ENCODE peak calls at places on chromosomes 12 and 14, in nine cellular contexts. B, S, I, F, Q, N, M, C and Z are unnamed samples.
A peak's percentile ranks its signal among the peaks of the same experiment; 100 is the strongest.

GRCh38 chr12:96392397-96392796 is 7.8 kb downstream of the CDK17 start:
- DNase-seq in Q (no peak), N (no peak), F (no peak), M (no peak), B (no peak), S (no peak), I (no peak), C (no peak), Z (peak; percentile 43)

GRCh38 chr14:96299441-96299840 is 43.4 kb downstream of the BDKRB1 start:
- DNase-seq in I (no peak), C (no peak), B (no peak), S (no peak), F (no peak), Q (no peak), N (peak; percentile 29), M (no peak), Z (no peak)

GRCh38 chr12:25241171-25242020 is 9.3 kb downstream of the KRAS start:
- DNase-seq in B (no peak), M (no peak), I (peak; percentile 16), C (no peak), N (peak; percentile 71), S (peak; percentile 70), F (peak; percentile 32), Q (no peak), Z (peak; percentile 79)

GRCh38 chr12:15633201-15633600 is 156.0 kb downstream of the EPS8 start:
- DNase-seq in B (no peak), F (no peak), Q (no peak), N (no peak), S (peak; percentile 22), M (no peak), I (no peak), C (no peak), Z (no peak)

GRCh38 chr12:112325648-112326207 is 56.5 kb downstream of the HECTD4 start:
- DNase-seq in M (no peak), C (no peak), I (no peak), B (no peak), S (no peak), F (no peak), N (no peak), Q (no peak), Z (no peak)

GRCh38 chr14:59406454-59407245 is 58.5 kb downstream of the GPR135 start:
- DNase-seq in F (no peak), S (peak; percentile 40), C (no peak), M (no peak), Q (no peak), I (no peak), N (no peak), B (no peak), Z (peak; percentile 86)

GRCh38 chr14:54818201-54819133 is 84.2 kb downstream of the GCH1 start:
- DNase-seq in Q (no peak), F (no peak), B (peak; percentile 24), C (no peak), M (no peak), S (peak; percentile 77), I (peak; percentile 66), N (no peak), Z (peak; percentile 77)

GRCh38 chr12:106645465-106646330 is 62.9 kb downstream of the RFX4 start:
- DNase-seq in B (no peak), N (no peak), F (no peak), S (no peak), C (no peak), I (no peak), M (no peak), Q (peak; percentile 64), Z (no peak)

GRCh38 chr12:27593266-27593665 is 69.3 kb downstream of the PPFIBP1 start:
- DNase-seq in C (no peak), F (no peak), B (no peak), Q (no peak), I (no peak), S (no peak), M (no peak), N (no peak), Z (no peak)

GRCh38 chr14:104093366-104094055 is 8.0 kb downstream of the ASPG start:
- DNase-seq in N (no peak), Q (no peak), F (no peak), S (no peak), I (no peak), M (no peak), C (no peak), B (peak; percentile 60), Z (no peak)

GRCh38 chr12:43277630-43278267 is 274.3 kb downstream of the ADAMTS20 start:
- DNase-seq in M (no peak), Q (no peak), I (no peak), C (no peak), S (no peak), N (no peak), F (no peak), B (no peak), Z (peak; percentile 56)

GRCh38 chr14:106528717-106529116 is 1002.3 kb downstream of the TMEM121 start:
- DNase-seq in C (no peak), S (no peak), N (no peak), I (no peak), Q (no peak), M (no peak), F (no peak), B (no peak), Z (no peak)

GRCh38 chr12:128382946-128383739 is 116.2 kb downstream of the TMEM132C start:
- DNase-seq in B (no peak), C (no peak), Q (no peak), N (no peak), S (no peak), I (no peak), F (no peak), M (no peak), Z (no peak)

GRCh38 chr12:25328082-25328712 is 77.5 kb upstream of the KRAS start:
- DNase-seq in S (no peak), M (no peak), N (no peak), F (no peak), Q (no peak), B (no peak), C (no peak), I (peak; percentile 89), Z (peak; percentile 26)

GRCh38 chr12:77343291-77343690 is 277.9 kb upstream of the E2F7 start:
- DNase-seq in Q (no peak), F (no peak), N (no peak), B (no peak), I (no peak), C (no peak), S (peak; percentile 56), M (no peak), Z (peak; percentile 59)

GRCh38 chr12:122880155-122880605 is 15.7 kb downstream of the VPS37B start:
- DNase-seq in C (no peak), N (no peak), S (no peak), F (no peak), M (no peak), Q (no peak), I (no peak), B (no peak), Z (peak; percentile 85)

GRCh38 chr14:77219591-77219990 is 38.0 kb downstream of the TMEM63C start:
- DNase-seq in N (no peak), B (no peak), Q (no peak), F (no peak), I (no peak), C (no peak), M (no peak), S (no peak), Z (no peak)

GRCh38 chr12:49540229-49541139 is 1.7 kb downstream of the KCNH3 start:
- DNase-seq in M (no peak), N (no peak), F (peak; percentile 36), I (peak; percentile 38), B (no peak), S (no peak), C (no peak), Q (no peak), Z (no peak)

GRCh38 chr12:43805857-43806736 is at the start of gene TWF1:
- DNase-seq in S (peak; percentile 77), B (peak; percentile 92), F (peak; percentile 95), C (peak; percentile 85), Q (peak; percentile 95), N (peak; percentile 88), M (peak; percentile 87), I (peak; percentile 82), Z (peak; percentile 57)